ENCODE peak calls at places on chromosomes 7 and 10, in four cellular contexts. Z is prostate gland, W is aorta, P is IMR-90. U is an unnamed sample.

GRCh38 chr7:112192236-112193154 is 13.7 kb downstream of the DOCK4 start:
- DNase-seq in W (no peak), P (peak; percentile 88), Z (no peak), U (no peak)

GRCh38 chr7:22791204-22792158 is 31.2 kb downstream of the TOMM7 start:
- DNase-seq in W (no peak), Z (no peak), P (peak; percentile 41), U (no peak)

GRCh38 chr10:33939892-33940291 is 605.4 kb upstream of the NRP1 start:
- DNase-seq in P (no peak), W (no peak), Z (no peak), U (no peak)

GRCh38 chr7:22597845-22598244 is 97.9 kb upstream of the STEAP1B start:
- DNase-seq in W (no peak), Z (no peak), P (peak; percentile 90), U (no peak)

GRCh38 chr7:96388620-96389383 is 66.9 kb upstream of the SLC25A13 start:
- DNase-seq in W (peak; percentile 57), Z (no peak), P (peak; percentile 84), U (no peak)

GRCh38 chr10:21634599-21635365 is 100.8 kb downstream of the MLLT10 start:
- DNase-seq in W (no peak), P (peak; percentile 5), Z (no peak), U (no peak)

GRCh38 chr7:135380351-135380750 is 129.6 kb downstream of the CNOT4 start:
- DNase-seq in W (no peak), P (no peak), Z (no peak), U (no peak)

GRCh38 chr7:66100408-66101050 is 14.1 kb upstream of the CRCP start:
- DNase-seq in Z (no peak), W (no peak), P (no peak), U (no peak)

GRCh38 chr10:26367771-26368170 is 70.4 kb upstream of the APBB1IP start:
- DNase-seq in P (no peak), W (no peak), Z (no peak), U (peak; percentile 80)

GRCh38 chr7:109261781-109262180 is 692.1 kb downstream of the DNAJB9 start:
- DNase-seq in P (no peak), W (no peak), Z (no peak), U (no peak)

GRCh38 chr7:158077441-158077840 is 510.2 kb downstream of the PTPRN2 start:
- DNase-seq in P (no peak), Z (no peak), W (no peak), U (no peak)

DNA sequence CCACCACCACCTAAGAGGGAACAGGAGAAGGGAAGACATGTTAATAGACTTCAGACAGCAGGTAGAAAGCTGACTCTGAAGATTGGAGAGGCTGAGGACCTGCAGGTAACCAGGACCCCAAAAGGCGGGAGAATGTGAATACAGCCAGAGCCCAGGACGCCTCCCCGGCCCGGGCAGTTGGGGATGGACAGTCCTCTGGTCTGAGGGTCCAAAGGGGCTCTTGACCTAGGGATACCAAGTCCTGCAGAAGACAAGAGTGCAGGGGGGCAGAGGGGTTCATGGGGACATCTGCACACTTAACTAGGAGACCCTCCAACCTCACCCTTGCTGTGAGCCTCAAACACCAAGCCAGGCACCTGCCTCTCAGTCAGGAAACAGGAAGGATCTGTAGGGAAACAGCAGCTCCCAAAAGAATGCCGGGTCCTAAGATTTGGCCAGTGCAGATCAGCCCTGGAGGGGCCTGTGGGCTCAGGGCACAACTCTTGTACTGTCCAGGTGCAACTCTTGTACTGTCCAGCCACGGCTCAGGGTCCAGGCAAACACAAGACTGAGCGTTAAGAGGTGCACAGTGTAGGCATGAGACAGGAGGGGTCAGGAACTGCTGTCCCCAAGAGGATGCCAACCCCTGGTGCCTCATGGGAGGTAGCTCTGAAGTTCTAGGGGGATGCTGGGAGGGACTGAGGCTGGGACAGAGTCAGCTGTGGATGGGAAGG is 2.3 kb upstream of the STK32C start:
- DNase-seq in W (peak; percentile 43), Z (no peak), P (no peak), U (no peak)
- H3K27me3 ChIP-seq in W (no peaks in the 10 kb centered on the region), Z (no peaks in the 10 kb centered on the region), P (peaks cover 17% of the 10 kb centered on the region), U (no peaks in the 10 kb centered on the region)

GRCh38 chr10:30505543-30506298 is 71.7 kb downstream of the MAP3K8 start:
- DNase-seq in W (no peak), P (no peak), Z (no peak), U (peak; percentile 82)
- H3K4me3 ChIP-seq in W (no peak overlapping the region), P (no peak overlapping the region), Z (no peak overlapping the region), U (peak overlapping the region; percentile 32)

DNA sequence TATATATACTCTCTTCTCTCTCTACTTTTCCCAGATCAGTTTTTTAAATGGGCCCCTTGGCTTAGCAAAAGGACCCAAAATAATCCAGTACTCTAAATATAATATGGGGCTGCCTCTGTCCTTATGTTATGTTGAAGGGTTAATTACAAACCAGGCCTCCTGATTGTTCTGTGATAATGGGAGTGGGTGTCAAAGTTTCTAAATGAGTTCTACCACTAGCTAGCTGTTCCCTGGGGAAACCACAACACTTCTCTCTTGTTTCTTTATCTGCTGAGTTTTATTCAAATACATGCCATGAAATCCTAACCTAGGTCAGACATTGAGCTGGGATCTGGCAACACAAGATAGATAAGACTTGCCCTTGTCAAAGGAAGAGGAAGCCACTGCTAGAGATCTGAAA is 3.8 kb downstream of the HTR5A start:
- DNase-seq in P (no peak), Z (no peak), W (no peak), U (no peak)
- H3K27me3 ChIP-seq in P (no peaks in the 10 kb centered on the region), Z (no peaks in the 10 kb centered on the region), W (no peaks in the 10 kb centered on the region), U (no peaks in the 10 kb centered on the region)

DNA sequence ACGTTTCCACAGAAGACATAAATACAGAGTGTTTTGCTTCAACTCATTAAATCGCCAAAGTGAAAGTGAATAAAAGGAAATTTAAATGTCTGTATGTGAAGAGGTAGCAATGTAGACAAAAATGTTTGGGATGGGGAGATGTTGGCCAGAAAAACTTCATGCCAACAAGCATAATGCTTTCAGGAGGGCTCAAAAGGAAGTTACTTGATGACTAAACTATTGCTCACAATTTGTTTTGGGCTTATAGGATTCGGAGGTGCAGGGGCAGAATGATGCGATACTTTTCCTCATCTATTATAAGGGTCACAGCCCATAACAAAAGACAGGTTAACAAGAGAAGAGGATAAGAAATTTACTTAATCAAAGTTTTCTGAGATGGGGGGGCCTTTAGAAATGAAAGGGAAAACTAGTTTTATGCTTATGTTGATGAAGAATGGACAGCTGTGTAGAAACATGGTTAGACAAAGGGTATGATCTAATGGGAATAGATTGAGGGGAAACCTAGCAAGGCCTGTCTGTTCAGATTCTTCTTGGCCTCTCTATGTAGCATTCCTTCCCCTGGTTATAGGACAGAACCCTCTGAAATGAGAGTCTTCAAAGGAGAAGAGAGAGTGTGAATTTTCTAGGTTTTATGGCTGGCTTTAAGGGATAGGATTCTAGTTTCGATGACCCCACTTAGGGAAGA is 898.6 kb downstream of the LRMDA start:
- DNase-seq in P (peak; percentile 62), Z (no peak), W (no peak), U (no peak)
- H3K4me3 ChIP-seq in P (no peak overlapping the region), Z (no peak overlapping the region), W (no peak overlapping the region), U (no peak overlapping the region)

DNA sequence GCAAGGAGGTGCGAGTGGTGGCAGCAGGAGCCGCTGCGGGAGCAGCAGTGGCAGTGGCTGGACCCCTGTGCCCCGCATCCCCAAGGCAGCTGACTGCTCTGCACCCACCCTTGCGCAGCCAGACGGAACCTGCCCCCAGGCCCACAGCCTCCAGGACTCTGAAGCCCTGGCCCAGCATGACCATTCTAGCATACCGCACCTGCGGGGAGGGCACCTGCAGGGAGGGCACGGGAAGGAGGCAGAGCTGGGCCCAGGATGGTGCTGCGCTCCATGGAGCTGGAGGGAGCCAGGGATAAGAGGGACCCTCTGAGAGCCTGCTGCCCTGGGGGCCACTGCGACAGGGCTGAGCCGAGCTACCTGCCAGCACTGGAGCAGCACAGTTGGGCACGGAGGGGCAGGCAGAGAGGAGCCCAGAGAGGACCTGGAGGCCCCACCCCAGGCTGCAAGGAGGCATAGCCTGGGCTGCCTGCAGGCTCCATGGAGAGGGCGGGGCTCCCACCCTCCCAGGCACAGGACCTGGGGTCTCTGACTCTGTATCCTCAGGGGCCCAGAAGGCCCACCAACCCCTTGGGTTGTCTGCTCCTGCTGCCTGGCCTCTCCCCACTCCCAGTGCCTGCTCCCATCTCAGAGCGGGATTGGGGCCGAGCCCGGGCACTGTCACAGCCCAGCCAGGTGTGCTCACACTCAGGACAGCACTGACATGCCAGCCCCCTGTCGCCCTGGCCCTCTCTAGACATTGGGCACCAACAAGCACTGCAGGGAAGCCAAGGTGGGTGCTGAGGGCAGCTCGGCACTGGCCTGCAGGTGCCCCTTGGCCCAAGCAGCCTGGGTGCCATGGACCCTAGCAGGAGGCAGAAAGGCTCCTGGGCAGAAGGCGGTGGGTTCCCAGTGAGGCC is 87.6 kb downstream of the HTR7 start:
- DNase-seq in W (no peak), Z (no peak), P (no peak), U (no peak)
- H3K27me3 ChIP-seq in W (no peaks in the 10 kb centered on the region), Z (no peaks in the 10 kb centered on the region), P (peaks cover 2% of the 10 kb centered on the region), U (no peaks in the 10 kb centered on the region)

GRCh38 chr7:129367700-129368388 is 66.4 kb upstream of the STRIP2 start:
- DNase-seq in W (peak; percentile 83), P (peak; percentile 72), Z (peak; percentile 65), U (peak; percentile 89)
- H3K4me3 ChIP-seq in W (no peak overlapping the region), P (no peak overlapping the region), Z (no peak overlapping the region), U (no peak overlapping the region)

DNA sequence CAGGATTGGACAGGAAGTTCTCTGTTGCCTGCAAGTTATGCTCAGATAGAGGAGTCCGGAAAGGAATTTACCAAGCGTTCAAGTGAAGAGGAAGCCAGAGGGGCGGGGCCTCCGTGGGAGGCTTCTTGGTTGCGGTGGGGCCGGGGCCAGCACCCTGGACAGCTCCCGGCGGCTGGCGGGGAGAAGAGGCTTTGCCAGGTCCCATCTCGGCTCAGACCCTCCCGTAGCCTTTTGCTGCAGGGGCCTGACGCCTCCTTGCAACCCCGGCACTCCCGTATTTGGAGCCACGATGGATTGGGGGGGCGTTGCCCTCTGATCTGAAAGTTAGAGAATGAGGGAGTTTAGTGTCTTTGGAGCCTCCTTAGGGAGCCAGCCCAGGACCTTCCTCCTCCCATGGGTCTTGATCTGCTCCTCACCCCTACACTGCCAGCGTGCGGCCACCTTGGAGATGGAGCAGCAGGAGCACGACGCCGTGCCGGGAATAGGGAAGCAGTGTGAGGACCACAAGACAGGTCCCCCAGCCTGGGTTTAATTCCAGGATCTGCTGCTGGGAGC is 3.1 kb upstream of the SLC18A3 start:
- DNase-seq in W (peak; percentile 82), P (peak; percentile 45), Z (no peak), U (peak; percentile 84)
- H3K27me3 ChIP-seq in W (peaks cover 6% of the 10 kb centered on the region), P (peaks cover 50% of the 10 kb centered on the region), Z (peaks cover 32% of the 10 kb centered on the region), U (no peaks in the 10 kb centered on the region)

U was measured in Karpas-422.